ENCODE peak calls at places on chromosomes 4 and X, in four cellular contexts. N is stimulated activated CD4-positive, alpha-beta T cell treated with anti-CD3 and anti-CD28 coated beads, Interleukin-12 subunit alpha, Interleukin-12 subunit beta, amount 100 ng/mL, for 4 hours; Z is RWPE1; A is activated CD8-positive, alpha-beta memory T cell treated with anti-CD3 and anti-CD28 coated beads for 48 hours. F is an unnamed sample.

GRCh38 chr4:140031706-140032105 is 122.3 kb downstream of the MAML3 start:
- DNase-seq in N (no peak), Z (no peak), A (no peak), F (no peak)

GRCh38 chr4:100569196-100569595 is 51.4 kb upstream of the EMCN start:
- DNase-seq in N (no peak), Z (no peak), A (no peak), F (no peak)

GRCh38 chrX:72121381-72121780 is 10.3 kb downstream of the RTL5 start:
- DNase-seq in N (peak), Z (no peak), A (no peak), F (peak)

GRCh38 chr4:109574931-109575804 is 15.1 kb downstream of the MCUB start:
- DNase-seq in N (no peak), Z (no peak), A (no peak), F (no peak)

GRCh38 chr4:105155426-105155825 is 8.8 kb downstream of the TET2 start:
- DNase-seq in N (no peak), Z (no peak), A (no peak), F (no peak)

GRCh38 chr4:183860726-183861125 is 44.4 kb upstream of the STOX2 start:
- DNase-seq in N (no peak), Z (peak), A (no peak), F (no peak)

GRCh38 chr4:15668566-15669435 is 12.8 kb upstream of the FAM200B start:
- DNase-seq in N (no peak), Z (no peak), A (no peak), F (no peak)

GRCh38 chr4:166482755-166483154 is 609.7 kb downstream of the TLL1 start:
- DNase-seq in N (no peak), Z (no peak), A (no peak), F (no peak)

GRCh38 chrX:48938721-48939416 is 18.5 kb downstream of the OTUD5 start:
- DNase-seq in N (peak), Z (no peak), A (peak), F (no peak)

GRCh38 chrX:41723821-41724220 is at the start of gene GPR82:
- DNase-seq in N (no peak), Z (no peak), A (no peak), F (no peak)

GRCh38 chr4:109155682-109156243 is 146.7 kb downstream of the COL25A1 start:
- DNase-seq in N (no peak), Z (no peak), A (no peak), F (no peak)

GRCh38 chr4:184471872-184472539 is 2.3 kb downstream of the IRF2 start:
- DNase-seq in N (no peak), Z (peak), A (no peak), F (peak)

GRCh38 chr4:181897935-181898334 is 345.3 kb upstream of the TENM3 start:
- DNase-seq in N (no peak), Z (no peak), A (no peak), F (no peak)

GRCh38 chr4:71216316-71216959 is 122.4 kb upstream of the SLC4A4 start:
- DNase-seq in N (no peak), Z (no peak), A (no peak), F (no peak)

GRCh38 chr4:77501851-77502250 is 103.8 kb upstream of the CXCL13 start:
- DNase-seq in N (no peak), Z (no peak), A (no peak), F (no peak)

GRCh38 chrX:125505207-125505606 is 185.5 kb downstream of the TEX13C start:
- DNase-seq in N (no peak), Z (peak), A (no peak), F (no peak)

GRCh38 chr4:152308925-152309324 is 227.0 kb downstream of the FBXW7 start:
- DNase-seq in N (no peak), Z (no peak), A (no peak), F (no peak)

GRCh38 chr4:152515678-152516077 is 20.2 kb downstream of the FBXW7 start:
- DNase-seq in N (no peak), Z (peak), A (no peak), F (no peak)

GRCh38 chrX:16771483-16772398 is 14.5 kb upstream of the TXLNG start:
- DNase-seq in N (no peak), Z (peak), A (no peak), F (peak)